ENCODE peak calls at places on chromosome 9, in five cellular contexts. P is H1, M is IMR-90, E is mesendoderm, R is mesenchymal stem cell. F is an unnamed sample.

GRCh38 chr9:121720992-121721350 is 69.5 kb downstream of the DAB2IP start:
- DNase-seq in E (no peak), R (no peak), M (no peak), P (no peak), F (no peak)

GRCh38 chr9:94912700-94913249 is 186.3 kb downstream of the AOPEP start:
- DNase-seq in P (peak), E (peak), M (peak), R (peak), F (no peak)

GRCh38 chr9:129336601-129337286 is 158.7 kb upstream of the IER5L start:
- DNase-seq in P (no peak), E (peak), R (peak), M (peak), F (no peak)

GRCh38 chr9:32955655-32956478 is 45.6 kb downstream of the APTX start:
- DNase-seq in E (no peak), P (no peak), M (no peak), R (no peak), F (no peak)

GRCh38 chr9:6055213-6055612 is 39.8 kb upstream of the RANBP6 start:
- DNase-seq in M (peak), P (no peak), R (peak), E (peak), F (peak)

GRCh38 chr9:127825319-127826051 is 22.8 kb downstream of the FPGS start:
- DNase-seq in M (no peak), R (no peak), P (peak), E (peak), F (peak)

GRCh38 chr9:123408313-123409266 is 52.6 kb downstream of the CRB2 start:
- DNase-seq in E (no peak), R (no peak), P (no peak), M (no peak), F (no peak)

GRCh38 chr9:95508968-95509850 is 7.6 kb downstream of the PTCH1 start:
- DNase-seq in P (peak), E (peak), M (peak), R (peak), F (peak)

GRCh38 chr9:13971415-13971814 is 342.5 kb downstream of the NFIB start:
- DNase-seq in P (no peak), E (no peak), M (no peak), R (no peak), F (no peak)

GRCh38 chr9:122122903-122123632 is 30.0 kb upstream of the TTLL11 start:
- DNase-seq in R (peak), P (no peak), E (peak), M (peak), F (peak)

GRCh38 chr9:121930970-121931369 is 162.1 kb downstream of the TTLL11 start:
- DNase-seq in P (no peak), R (no peak), E (no peak), M (no peak), F (no peak)

DNA sequence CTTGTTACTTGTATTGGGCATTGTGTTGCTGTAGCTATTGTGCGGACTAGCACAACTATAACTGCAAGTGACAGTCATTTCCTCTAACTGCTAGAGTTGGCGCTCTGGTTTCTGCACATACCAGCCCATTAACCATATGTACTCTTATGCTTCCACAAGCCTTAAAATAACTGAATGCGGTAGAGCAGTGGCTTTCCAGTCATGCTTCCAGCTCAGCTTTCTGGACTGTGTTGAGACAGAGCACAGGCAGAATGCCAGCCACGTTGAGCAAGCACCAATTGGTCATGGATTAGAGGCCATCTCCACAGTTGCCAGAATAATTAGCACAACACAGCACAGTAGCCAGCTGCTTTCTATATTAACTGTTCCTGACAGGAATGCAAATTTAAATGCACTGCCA is 12.2 kb downstream of the INVS start:
- DNase-seq in P (no peak), M (peak), E (no peak), R (peak), F (no peak)
- H3K4me2 ChIP-seq in P (no peak), M (no peak), E (no peak), R (no peak), F (no peak)

GRCh38 chr9:71772726-71773125 is 4.4 kb upstream of the CEMIP2 start:
- DNase-seq in E (no peak), R (no peak), P (no peak), M (no peak), F (no peak)
- H2BK120ac ChIP-seq in E (no peak), R (no peak), P (no peak), M (no peak), F (no peak)

DNA sequence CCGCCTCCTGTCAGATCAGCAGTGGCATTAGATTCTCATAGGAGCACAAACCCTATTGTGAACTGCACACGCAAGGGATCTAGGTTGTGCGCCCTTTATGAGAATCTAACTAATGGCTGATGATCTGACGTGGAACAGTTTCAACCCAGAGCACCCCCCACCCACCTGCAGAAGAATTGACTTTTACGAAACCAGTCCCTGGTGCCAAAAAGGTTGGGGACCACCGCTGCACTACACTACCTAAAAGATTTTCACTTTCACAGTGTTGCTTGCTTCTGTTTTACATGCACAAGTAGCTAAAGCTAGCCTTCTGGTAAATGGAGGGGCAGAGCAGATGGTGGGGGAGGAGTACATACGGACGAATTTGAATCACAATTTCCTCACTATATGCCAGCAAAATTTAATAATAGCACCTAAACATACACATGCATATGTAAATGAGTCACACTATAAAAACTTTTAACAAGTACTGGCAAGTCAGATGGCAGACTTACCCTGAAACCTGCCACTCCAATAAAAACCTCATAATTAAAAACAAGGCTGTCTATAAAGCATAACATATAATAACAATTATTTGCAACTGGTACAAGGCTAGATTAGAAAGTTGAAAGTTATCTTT is 24.0 kb upstream of the CDKN2B start:
- DNase-seq in E (no peak), R (no peak), M (no peak), P (no peak), F (no peak)
- H3K4ac ChIP-seq in E (no peak), R (no peak), M (no peak), P (no peak), F (no peak)

DNA sequence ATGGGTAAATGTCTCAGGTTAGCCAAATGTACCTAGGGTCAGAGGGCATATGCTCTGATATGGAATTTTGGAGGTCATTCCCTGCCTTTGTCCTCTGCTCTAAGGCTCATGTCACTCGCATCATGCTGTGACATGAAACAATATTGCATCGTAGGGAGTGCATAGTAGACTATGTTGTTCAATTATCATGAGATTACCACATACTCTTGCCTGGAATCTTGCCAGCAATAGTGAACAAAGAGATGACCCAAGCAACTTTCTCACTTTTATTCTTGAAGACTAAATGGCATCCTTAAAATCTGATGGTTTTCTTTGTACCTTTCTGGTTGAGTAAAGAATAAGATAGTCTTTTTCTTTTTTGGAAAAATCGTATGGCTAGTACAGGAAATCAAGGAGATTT is 27.7 kb downstream of the ZNF462 start:
- DNase-seq in E (no peak), R (no peak), P (no peak), M (no peak), F (no peak)
- H3K4me2 ChIP-seq in E (no peak), R (no peak), P (peak), M (no peak), F (no peak)

DNA sequence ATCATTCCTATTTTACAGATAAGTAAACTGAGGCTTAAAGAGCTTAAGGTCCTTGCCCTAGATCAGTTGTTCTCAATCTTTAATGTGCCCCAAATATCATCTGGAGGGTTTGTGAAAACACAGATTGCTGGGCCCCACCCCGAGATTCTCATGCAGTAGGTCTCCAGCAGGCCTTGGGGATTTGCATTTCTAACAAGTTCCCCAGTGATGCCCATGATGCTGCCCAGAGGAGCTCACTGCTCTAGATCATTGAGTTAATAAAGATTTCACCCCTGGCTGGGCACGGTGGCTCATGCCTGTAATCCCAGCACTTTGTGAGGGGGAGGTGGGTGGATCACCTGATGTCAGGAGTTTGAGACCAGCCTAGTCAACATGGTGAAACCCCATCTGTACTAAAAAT is 42.8 kb upstream of the RAD23B start:
- DNase-seq in M (no peak), P (no peak), R (no peak), E (no peak), F (no peak)
- H2BK120ac ChIP-seq in M (no peak), P (no peak), R (no peak), E (no peak), F (no peak)

GRCh38 chr9:134680393-134681060 is 38.9 kb downstream of the COL5A1 start:
- DNase-seq in M (no peak), P (no peak), E (no peak), R (no peak), F (no peak)
- H3K4ac ChIP-seq in M (no peak), P (no peak), E (no peak), R (no peak), F (no peak)

DNA sequence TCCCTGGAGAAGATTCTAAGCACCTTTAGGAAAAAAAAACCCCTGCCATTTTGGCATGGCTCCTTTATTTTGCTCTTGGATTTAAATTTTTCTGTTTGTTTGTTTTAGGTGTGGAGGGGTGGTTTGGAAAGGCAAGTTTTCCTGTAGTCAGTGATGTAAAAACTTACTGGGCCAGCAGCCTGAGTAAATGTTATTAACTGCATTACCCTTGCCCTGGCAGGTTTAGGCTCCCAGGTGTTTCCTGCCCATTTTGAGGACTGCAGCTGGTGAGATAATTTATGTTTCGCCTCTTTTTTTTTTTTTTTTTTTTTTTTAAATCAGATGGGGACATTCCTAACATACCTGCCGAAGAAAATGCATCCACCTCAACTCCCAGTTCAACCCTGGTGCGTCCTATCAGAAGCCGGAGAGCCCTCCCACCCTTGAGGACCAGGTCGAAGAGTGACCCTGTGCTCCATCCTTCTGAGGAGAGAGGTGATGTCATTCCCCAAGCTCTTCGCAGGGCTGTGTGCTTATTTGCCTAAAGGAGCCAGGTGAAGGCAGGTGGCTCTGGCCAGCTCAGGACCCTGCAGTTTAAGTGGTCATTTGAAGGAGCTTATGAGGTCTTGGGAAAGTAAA is 60.6 kb downstream of the ENTREP1 start:
- DNase-seq in E (peak), P (peak), R (no peak), M (no peak), F (no peak)
- H3K4me2 ChIP-seq in E (no peak), P (no peak), R (no peak), M (no peak), F (no peak)

GRCh38 chr9:107557236-107557990 is 67.8 kb upstream of the KLF4 start:
- DNase-seq in M (peak), P (no peak), E (no peak), R (peak), F (no peak)
- H2BK120ac ChIP-seq in M (no peak), P (no peak), E (no peak), R (no peak), F (no peak)

DNA sequence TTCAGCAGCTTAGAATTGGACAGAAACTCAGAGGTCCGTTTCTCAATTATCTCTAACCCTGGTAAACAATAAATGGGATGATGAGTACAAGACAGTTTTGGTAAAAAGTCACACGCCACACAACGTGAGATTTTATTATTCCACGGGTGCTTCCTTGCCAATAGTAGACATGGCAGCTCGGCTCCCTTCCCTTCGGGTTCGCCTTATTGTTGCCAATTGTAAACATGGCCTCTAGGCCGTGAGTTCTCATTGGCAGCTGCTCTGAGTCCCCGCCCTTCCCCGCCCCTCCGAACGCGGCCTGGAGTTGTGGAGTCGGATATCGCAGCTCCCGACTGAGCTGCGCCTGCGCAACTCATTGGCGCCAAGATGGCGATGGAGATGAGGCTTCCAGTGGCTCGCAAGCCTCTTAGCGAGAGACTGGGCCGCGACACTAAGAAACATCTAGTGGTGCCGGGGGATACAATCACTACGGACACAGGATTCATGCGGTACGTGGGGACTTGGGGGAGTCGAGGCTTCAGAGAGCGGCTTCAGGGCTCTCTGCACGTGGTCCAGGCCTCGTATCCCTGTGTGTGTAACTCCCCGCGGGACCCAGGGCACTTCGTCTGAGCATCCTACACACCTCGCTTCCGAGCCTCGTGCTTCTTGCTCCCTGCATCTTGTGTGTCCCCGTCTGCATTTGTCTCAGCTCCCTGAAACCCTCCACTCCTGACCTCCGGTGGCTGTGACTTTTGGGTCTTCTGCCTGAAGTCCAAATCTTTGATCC is at the start of gene EXOSC2:
- DNase-seq in P (peak), M (peak), E (peak), R (peak), F (peak)
- H3K4ac ChIP-seq in P (peak), M (peak), E (peak), R (peak), F (no peak)